ENCODE peak calls at places on chromosomes 16 and 17, in eight cellular contexts. T, A, B, J, R, S, Z and Q are unnamed samples.

GRCh38 chr16:64771273-64771672 is 350.6 kb downstream of the CDH11 start:
- DNase-seq in T (no peak), A (no peak), B (no peak), J (no peak), R (no peak), S (no peak), Z (no peak), Q (no peak)

GRCh38 chr17:71919181-71919580 is 201.6 kb upstream of the SOX9 start:
- DNase-seq in T (no peak), A (no peak), B (no peak), J (no peak), R (no peak), S (no peak), Z (no peak), Q (no peak)

GRCh38 chr16:71188956-71189712 is 41.4 kb downstream of the HYDIN start:
- DNase-seq in T (no peak), A (no peak), B (no peak), J (no peak), R (no peak), S (no peak), Z (no peak), Q (no peak)

GRCh38 chr17:57938061-57938502 is 17.1 kb downstream of the CUEDC1 start:
- DNase-seq in T (no peak), A (no peak), B (no peak), J (no peak), R (no peak), S (no peak), Z (no peak), Q (no peak)

GRCh38 chr17:733743-734142 is 1.3 kb downstream of the TLCD3A start:
- DNase-seq in T (no peak), A (no peak), B (no peak), J (no peak), R (no peak), S (no peak), Z (no peak), Q (no peak)

GRCh38 chr17:81021531-81022370 is 13.2 kb upstream of the BAIAP2 start:
- DNase-seq in T (no peak), A (no peak), B (no peak), J (no peak), R (no peak), S (no peak), Z (no peak), Q (no peak)

GRCh38 chr16:65059421-65059980 is 62.4 kb downstream of the CDH11 start:
- DNase-seq in T (no peak), A (no peak), B (no peak), J (no peak), R (no peak), S (no peak), Z (no peak), Q (no peak)

GRCh38 chr17:77380411-77381184 is 239.8 kb downstream of the SEC14L1 start:
- DNase-seq in T (no peak), A (peak; percentile 66), B (no peak), J (no peak), R (no peak), S (no peak), Z (no peak), Q (no peak)

GRCh38 chr17:8959312-8959918 is 6.1 kb downstream of the PIK3R5 start:
- DNase-seq in T (no peak), A (no peak), B (no peak), J (no peak), R (no peak), S (no peak), Z (no peak), Q (no peak)

GRCh38 chr17:48997827-48998556 is 807 bp downstream of the IGF2BP1 start:
- DNase-seq in T (no peak), A (peak; percentile 64), B (peak; percentile 45), J (no peak), R (no peak), S (no peak), Z (no peak), Q (no peak)

GRCh38 chr16:19876501-19877059 is 8.1 kb downstream of the GPRC5B start:
- DNase-seq in T (no peak), A (no peak), B (no peak), J (peak; percentile 68), R (no peak), S (no peak), Z (no peak), Q (no peak)